ENCODE peak calls at places on chromosomes 13 and 19, in eight cellular contexts. U, Q, Z, M, L, X, A and T are unnamed samples.

GRCh38 chr19:40147693-40148347 is 43.4 kb upstream of the MAP3K10 start:
- DNase-seq in Z (no peak), M (peak; percentile 11), A (no peak), X (no peak), L (no peak), Q (no peak), U (peak; percentile 46), T (no peak)

GRCh38 chr13:105127732-105128131 is 1407.7 kb downstream of the EFNB2 start:
- DNase-seq in X (no peak), M (no peak), Z (no peak), A (no peak), Q (no peak), U (no peak), L (no peak), T (no peak)

GRCh38 chr19:50464348-50464747 is 12.0 kb upstream of the EMC10 start:
- DNase-seq in Z (no peak), M (no peak), Q (no peak), A (peak; percentile 70), U (no peak), L (no peak), X (no peak), T (no peak)

GRCh38 chr13:104140557-104140956 is 1074.3 kb upstream of the SLC10A2 start:
- DNase-seq in M (no peak), L (no peak), X (no peak), Z (no peak), A (no peak), Q (no peak), U (no peak), T (no peak)

GRCh38 chr19:1410136-1410786 is 2.9 kb downstream of the DAZAP1 start:
- DNase-seq in L (no peak), X (no peak), M (no peak), A (peak; percentile 78), U (no peak), Z (no peak), Q (no peak), T (no peak)

GRCh38 chr19:1651548-1652394 is 644 bp downstream of the TCF3 start:
- DNase-seq in Z (no peak), A (peak; percentile 93), L (no peak), U (no peak), Q (no peak), X (peak; percentile 37), M (peak; percentile 58), T (peak; percentile 82)

GRCh38 chr19:35347171-35347929 is at the start of gene FFAR1:
- DNase-seq in L (peak; percentile 15), X (no peak), M (peak; percentile 40), Z (no peak), Q (no peak), U (no peak), A (no peak), T (peak; percentile 55)

GRCh38 chr19:18776288-18776594 is 14.9 kb downstream of the COMP start:
- DNase-seq in A (no peak), L (no peak), Z (no peak), Q (no peak), U (no peak), M (no peak), X (no peak), T (no peak)

GRCh38 chr19:38684078-38684861 is 36.8 kb downstream of the ACTN4 start:
- DNase-seq in U (peak; percentile 100), X (peak; percentile 58), A (no peak), L (peak; percentile 64), M (peak; percentile 87), Z (peak; percentile 43), Q (no peak), T (peak; percentile 91)

GRCh38 chr13:113951246-113951999 is 22.5 kb downstream of the C13orf46 start:
- DNase-seq in Q (peak; percentile 27), A (peak; percentile 95), U (peak; percentile 63), X (peak; percentile 86), L (peak; percentile 92), Z (peak; percentile 85), M (peak; percentile 91), T (peak; percentile 93)

GRCh38 chr19:51702103-51702753 is 9.1 kb downstream of the SPACA6 start:
- DNase-seq in A (peak; percentile 94), M (peak; percentile 84), U (peak; percentile 71), Z (peak; percentile 82), Q (peak; percentile 47), X (peak; percentile 89), L (peak; percentile 92), T (peak; percentile 93)

GRCh38 chr13:103351035-103351828 is 285.0 kb upstream of the SLC10A2 start:
- DNase-seq in Z (no peak), Q (peak; percentile 21), U (no peak), M (peak; percentile 10), L (no peak), A (no peak), X (no peak), T (no peak)

GRCh38 chr13:106796280-106797047 is 228.5 kb upstream of the ARGLU1 start:
- DNase-seq in A (no peak), Q (peak; percentile 77), L (no peak), X (no peak), M (no peak), U (no peak), Z (no peak), T (no peak)

GRCh38 chr19:57888107-57888493 is 737 bp downstream of the ZNF814 start:
- DNase-seq in U (no peak), Q (no peak), M (no peak), X (no peak), L (no peak), Z (no peak), A (no peak), T (no peak)

GRCh38 chr13:97018029-97018819 is 23.9 kb upstream of the OXGR1 start:
- DNase-seq in Q (no peak), Z (no peak), X (peak; percentile 8), M (peak; percentile 14), U (peak; percentile 46), A (no peak), L (no peak), T (no peak)

GRCh38 chr19:31264379-31264778 is 84.9 kb downstream of the TSHZ3 start:
- DNase-seq in X (peak; percentile 8), Q (no peak), U (no peak), L (no peak), A (peak; percentile 40), Z (no peak), M (no peak), T (peak; percentile 52)

GRCh38 chr13:112911285-112911701 is 57.7 kb upstream of the MCF2L start:
- DNase-seq in A (peak; percentile 69), L (no peak), M (no peak), Z (no peak), U (no peak), X (no peak), Q (no peak), T (peak; percentile 49)

GRCh38 chr13:107421951-107422350 is 793.4 kb downstream of the LIG4 start:
- DNase-seq in M (no peak), Q (no peak), U (no peak), A (no peak), L (no peak), X (no peak), Z (no peak), T (no peak)

GRCh38 chr19:19554074-19555023 is 16.3 kb downstream of the CILP2 start:
- DNase-seq in Z (no peak), L (peak; percentile 65), X (no peak), M (peak; percentile 62), A (peak; percentile 79), U (no peak), Q (no peak), T (no peak)

GRCh38 chr13:49791214-49791752 is 1.2 kb downstream of the KPNA3 start:
- DNase-seq in X (no peak), L (no peak), Z (no peak), Q (no peak), A (no peak), U (peak; percentile 44), M (peak; percentile 26), T (no peak)

DNA sequence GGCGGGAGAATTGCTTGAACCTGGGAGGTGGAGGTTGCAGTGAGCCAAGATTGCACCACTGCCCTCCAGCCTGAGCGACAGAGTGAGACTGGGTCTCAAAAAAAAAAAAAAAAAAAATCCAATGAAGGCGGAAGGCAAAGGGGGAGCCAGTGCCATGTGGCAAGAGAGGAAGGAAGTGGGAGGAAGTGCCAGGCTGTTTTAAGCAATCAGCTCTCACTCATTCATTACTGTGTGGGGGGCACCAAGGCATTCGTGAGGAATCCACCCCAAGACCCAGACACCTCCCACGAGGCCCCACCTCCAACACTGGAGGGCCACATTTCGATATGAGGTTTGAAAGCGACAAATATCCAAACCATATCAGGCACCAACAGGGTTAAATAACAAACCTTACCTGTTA is 7.7 kb upstream of the LRP3 start:
- DNase-seq in M (no peak), Q (no peak), A (no peak), Z (no peak), L (no peak), U (no peak), X (no peak), T (no peak)
- TF ChIP-seq CTCF in M (no peak), Q (no peak), A (no peak), Z (no peak), L (no peak), U (no peak), X (no peak), T (no peak)

DNA sequence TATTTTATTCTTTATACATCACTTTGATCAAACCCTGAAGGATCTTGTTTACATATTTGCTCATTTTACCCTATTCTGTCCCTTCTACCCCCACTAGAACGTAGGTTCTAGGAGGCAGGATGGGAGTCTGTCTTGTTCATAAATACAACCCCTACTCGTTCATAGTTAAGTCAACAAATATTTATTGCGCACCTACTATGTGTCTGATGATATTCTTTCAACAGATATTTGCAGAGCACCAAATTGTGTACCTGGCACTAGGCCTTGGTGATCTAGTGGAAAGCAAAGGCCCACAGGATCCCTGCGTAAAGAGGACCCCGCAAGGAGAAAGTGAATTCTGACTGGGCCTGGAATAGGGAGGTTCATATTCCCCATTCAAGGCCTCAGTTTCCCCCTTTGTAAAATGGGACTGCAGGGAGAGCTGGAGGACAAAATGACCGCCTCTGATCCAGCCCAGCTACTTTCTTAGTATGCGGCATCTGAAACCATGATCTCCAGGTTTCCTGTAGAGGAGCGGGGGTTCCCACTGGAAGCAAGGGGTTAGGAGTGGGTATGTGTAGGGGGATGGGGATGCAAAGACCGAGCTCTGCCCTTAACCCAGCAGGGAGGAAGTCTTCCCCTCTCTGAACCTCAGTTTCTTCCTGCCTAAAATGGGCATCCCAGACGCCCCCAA is 534 bp upstream of the GEMIN7 start:
- DNase-seq in Q (no peak), X (no peak), Z (no peak), L (no peak), M (no peak), U (no peak), A (no peak), T (no peak)
- H3K4me1 ChIP-seq in Q (peaks cover 18% of the 10 kb centered on the region), X (peaks cover 6% of the 10 kb centered on the region), Z (peaks cover 28% of the 10 kb centered on the region), L (peaks cover 22% of the 10 kb centered on the region), M (peaks cover 35% of the 10 kb centered on the region), U (peaks cover 31% of the 10 kb centered on the region), A (peaks cover 46% of the 10 kb centered on the region), T (peaks cover 38% of the 10 kb centered on the region)

GRCh38 chr19:48815870-48816501 is 5.2 kb upstream of the BCAT2 start:
- DNase-seq in X (no peak), M (no peak), A (no peak), U (peak; percentile 81), Q (no peak), Z (no peak), L (peak; percentile 62), T (no peak)
- TF ChIP-seq EP300 in X (no peak), M (no peak), A (no peak), U (no peak), Q (no peak), Z (no peak), L (no peak), T (no peak)

DNA sequence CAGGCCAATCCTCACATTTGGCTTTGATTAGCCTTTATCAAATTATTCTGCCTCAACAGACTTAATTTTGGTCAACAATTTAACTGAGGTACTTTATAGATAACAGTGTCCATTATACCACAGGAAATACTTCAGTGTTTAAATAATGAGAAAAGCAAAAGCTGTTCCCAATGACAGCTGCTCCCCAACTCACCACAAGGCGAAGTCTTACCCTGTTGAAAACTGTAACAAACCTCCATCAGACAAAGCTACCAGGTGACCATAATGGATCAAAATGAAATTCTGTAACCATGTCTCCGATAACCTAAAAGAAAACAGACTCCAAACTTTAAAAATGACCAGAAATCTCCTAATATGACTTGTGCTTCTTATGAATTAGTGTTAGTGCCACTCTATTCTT is 50.3 kb downstream of the ZNF44 start:
- DNase-seq in A (no peak), U (no peak), Q (no peak), Z (no peak), L (no peak), M (no peak), X (no peak), T (no peak)
- TF ChIP-seq CTCF in A (peak; percentile 16), U (no peak), Q (no peak), Z (no peak), L (no peak), M (no peak), X (no peak), T (no peak)